ENCODE peak calls at places on chromosomes 5 and 9, in seven cellular contexts. R is heart left ventricle, X is AG10803, Y is sigmoid colon, U is OCI-LY7, V is bronchial epithelial cell, E is upper lobe of right lung. O is an unnamed sample.

GRCh38 chr5:109656829-109657228 is 32.9 kb upstream of the MAN2A1 start:
- DNase-seq in V (peak), R (peak), Y (peak), X (peak), U (no peak), E (no peak), O (peak)

GRCh38 chr5:34500236-34500836 is 155.8 kb upstream of the RAI14 start:
- DNase-seq in U (no peak), R (no peak), Y (no peak), E (no peak), X (no peak), V (peak), O (no peak)

GRCh38 chr9:121700165-121700830 is 48.9 kb downstream of the DAB2IP start:
- DNase-seq in U (peak), Y (peak), V (peak), E (peak), R (peak), X (peak), O (peak)

GRCh38 chr5:126645132-126645531 is 44.4 kb downstream of the PHAX start:
- DNase-seq in R (no peak), V (no peak), E (no peak), Y (no peak), X (no peak), U (no peak), O (no peak)

GRCh38 chr9:129619787-129620668 is 873 bp downstream of the C9orf50 start:
- DNase-seq in U (no peak), X (peak), R (no peak), E (no peak), V (no peak), Y (no peak), O (no peak)

GRCh38 chr5:109739741-109740140 is 50.0 kb downstream of the MAN2A1 start:
- DNase-seq in U (no peak), V (peak), X (no peak), R (no peak), Y (no peak), E (no peak), O (no peak)

GRCh38 chr9:2469681-2470141 is 151.9 kb upstream of the VLDLR start:
- DNase-seq in U (peak), R (peak), Y (no peak), X (peak), E (no peak), V (no peak), O (peak)

GRCh38 chr9:22214021-22214420 is 204.9 kb upstream of the CDKN2B start:
- DNase-seq in X (peak), E (no peak), U (no peak), V (no peak), R (no peak), Y (no peak), O (no peak)

GRCh38 chr5:10756539-10756938 is 4.5 kb downstream of the DAP start:
- DNase-seq in E (no peak), V (no peak), R (no peak), Y (no peak), X (peak), U (no peak), O (no peak)

GRCh38 chr5:167578977-167579700 is 712.3 kb upstream of the WWC1 start:
- DNase-seq in V (no peak), X (peak), E (no peak), U (no peak), Y (no peak), R (no peak), O (no peak)

GRCh38 chr5:6660704-6661103 is 27.5 kb downstream of the SRD5A1 start:
- DNase-seq in X (no peak), V (no peak), Y (no peak), E (no peak), R (no peak), U (peak), O (no peak)

GRCh38 chr5:138966236-138966985 is 91.3 kb upstream of the LRRTM2 start:
- DNase-seq in U (no peak), E (peak), X (no peak), Y (no peak), V (peak), R (no peak), O (no peak)

GRCh38 chr9:91214867-91215266 is 146.9 kb downstream of the AUH start:
- DNase-seq in U (no peak), X (peak), V (no peak), R (no peak), E (no peak), Y (no peak), O (no peak)

GRCh38 chr5:180873628-180874520 is 12.8 kb upstream of the ZFP62 start:
- DNase-seq in E (no peak), X (peak), V (no peak), U (peak), R (peak), Y (no peak), O (no peak)

GRCh38 chr9:89359636-89360315 is 41.5 kb downstream of the SECISBP2 start:
- DNase-seq in Y (no peak), U (no peak), X (peak), E (no peak), V (no peak), R (no peak), O (no peak)

GRCh38 chr5:177458912-177459350 is 12.3 kb downstream of the PRR7 start:
- DNase-seq in E (no peak), R (no peak), U (no peak), V (no peak), X (no peak), Y (peak), O (no peak)

GRCh38 chr5:112485802-112486427 is 66.8 kb upstream of the EPB41L4A start:
- DNase-seq in X (no peak), V (peak), R (no peak), Y (no peak), E (no peak), U (no peak), O (no peak)

GRCh38 chr9:16085167-16085718 is 532.4 kb downstream of the CCDC171 start:
- DNase-seq in R (no peak), E (no peak), V (no peak), X (no peak), U (no peak), Y (peak), O (no peak)

GRCh38 chr9:113570749-113571711 is 107.5 kb downstream of the RGS3 start:
- DNase-seq in X (no peak), U (no peak), R (no peak), E (peak), Y (peak), V (peak), O (no peak)

GRCh38 chr5:179264641-179265528 is 80.4 kb downstream of the ADAMTS2 start:
- DNase-seq in R (peak), U (no peak), Y (no peak), X (no peak), V (no peak), E (peak), O (peak)

GRCh38 chr5:68012429-68012828 is 203.1 kb upstream of the PIK3R1 start:
- DNase-seq in X (peak), E (no peak), Y (no peak), V (peak), R (no peak), U (no peak), O (no peak)

GRCh38 chr9:19551124-19551929 is 142.5 kb downstream of the ACER2 start:
- DNase-seq in E (no peak), Y (no peak), U (no peak), X (no peak), V (no peak), R (no peak), O (no peak)

GRCh38 chr5:153159611-153160010 is 330.9 kb upstream of the GRIA1 start:
- DNase-seq in R (no peak), X (peak), U (no peak), Y (no peak), V (peak), E (no peak), O (no peak)

GRCh38 chr5:95406426-95407093 is 15.4 kb downstream of the FAM81B start:
- DNase-seq in U (no peak), Y (no peak), R (no peak), E (no peak), V (peak), X (no peak), O (no peak)

GRCh38 chr5:11588803-11589202 is 315.4 kb downstream of the CTNND2 start:
- DNase-seq in X (no peak), E (no peak), Y (no peak), U (no peak), R (no peak), V (no peak), O (no peak)

GRCh38 chr5:171701138-171701537 is 84.5 kb upstream of the SMIM23 start:
- DNase-seq in R (peak), U (no peak), X (no peak), E (no peak), Y (no peak), V (no peak), O (no peak)

GRCh38 chr5:73596705-73597328 is 29.2 kb upstream of the ARHGEF28 start:
- DNase-seq in U (peak), R (no peak), X (no peak), V (peak), Y (no peak), E (no peak), O (no peak)

GRCh38 chr9:93368437-93368836 is 83.0 kb upstream of the FAM120A start:
- DNase-seq in R (no peak), V (no peak), U (no peak), X (no peak), Y (no peak), E (no peak), O (no peak)
- H3K4me3 ChIP-seq in R (no peak), V (no peak), U (no peak), X (no peak), Y (no peak), E (no peak), O (no peak)

GRCh38 chr9:117046666-117047327 is 359.7 kb downstream of the TRIM32 start:
- DNase-seq in R (no peak), U (no peak), V (peak), E (no peak), Y (no peak), X (no peak), O (no peak)
- TF ChIP-seq CTCF in R (no peak), U (peak), V (peak), E (no peak), Y (no peak), X (peak), O (no peak)

DNA sequence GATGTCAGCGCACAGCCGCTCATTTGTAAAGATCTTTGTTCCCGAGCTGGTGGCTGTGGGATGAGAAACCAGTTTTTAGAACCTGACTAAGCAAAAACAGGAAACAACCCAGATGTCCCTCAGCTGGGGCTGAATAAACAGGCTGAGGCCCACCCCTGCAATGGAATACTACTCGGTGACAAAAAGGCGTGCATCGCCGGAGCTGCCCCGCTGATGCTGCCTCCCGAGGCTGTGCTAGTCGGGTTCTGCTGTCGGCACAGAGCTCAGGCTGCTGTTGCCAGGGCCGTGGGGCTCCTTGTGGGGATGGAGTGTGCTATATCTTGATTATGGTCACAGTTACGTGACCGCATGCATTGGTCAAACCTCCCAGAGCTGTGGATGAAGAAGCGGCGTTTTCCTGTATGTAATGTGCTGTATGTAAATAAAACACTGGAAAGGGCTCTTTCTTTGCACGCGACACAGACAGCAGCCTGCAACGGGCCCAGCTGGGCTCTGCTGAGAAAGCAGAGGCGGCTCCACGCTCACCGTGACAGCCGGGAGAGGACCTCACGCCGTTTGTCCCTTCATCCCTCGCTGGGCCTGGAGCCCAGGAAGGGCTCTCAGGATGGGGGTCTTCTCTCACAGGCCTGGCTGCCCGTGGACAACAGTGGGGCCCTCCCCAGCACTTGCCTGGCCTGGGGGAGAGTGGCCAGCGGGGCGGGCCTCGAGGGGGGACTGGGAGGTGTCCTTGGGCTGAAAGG is 51.5 kb upstream of the RNU6ATAC start:
- DNase-seq in Y (no peak), R (no peak), E (peak), V (no peak), U (peak), X (peak), O (no peak)
- H3K4me3 ChIP-seq in Y (no peak), R (no peak), E (no peak), V (no peak), U (no peak), X (no peak), O (no peak)

DNA sequence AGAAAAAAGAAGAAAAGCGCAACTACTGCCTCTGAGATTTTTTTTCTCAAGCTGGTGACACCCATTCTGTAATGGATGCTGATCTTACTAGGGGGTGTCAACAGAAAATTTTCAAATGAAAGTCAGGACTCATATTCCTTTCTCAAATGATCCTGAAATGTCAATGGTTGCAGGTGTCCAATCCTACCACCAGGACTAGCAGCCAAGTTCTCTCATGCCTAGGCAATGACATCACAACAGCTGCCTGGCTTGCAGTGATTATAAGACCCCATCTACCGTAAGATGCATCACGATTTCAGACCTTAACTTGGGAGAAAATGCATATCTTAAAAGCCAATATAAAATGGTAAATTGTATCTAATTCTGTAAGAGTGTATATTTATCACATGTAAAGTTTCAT is 104.6 kb downstream of the DENND1A start:
- DNase-seq in X (no peak), U (no peak), E (no peak), Y (no peak), R (no peak), V (peak), O (no peak)
- TF ChIP-seq CTCF in X (no peak), U (no peak), E (no peak), Y (no peak), R (no peak), V (no peak), O (no peak)

O was measured in uterus.